ENCODE peak calls at places on chromosomes 13 and 19, in nine cellular contexts. D is body of pancreas, R is A549, Z is Peyer's patch, A is lower leg skin, G is breast epithelium, L is testis, U is stomach, Y is gastrocnemius medialis. M is an unnamed sample.

GRCh38 chr13:98216135-98216565 is 39.1 kb upstream of the RNF113B start:
- DNase-seq in D (peak; percentile 71), R (peak; percentile 10), Z (no peak), A (no peak), G (no peak), L (peak; percentile 30), U (peak; percentile 67), Y (no peak), M (no peak)

GRCh38 chr19:55342044-55342531 is 2.4 kb downstream of the KMT5C start:
- DNase-seq in D (no peak), R (no peak), Z (no peak), A (no peak), G (no peak), L (no peak), U (no peak), Y (no peak), M (no peak)

GRCh38 chr13:73809561-73809960 is 324.6 kb downstream of the KLF12 start:
- DNase-seq in D (no peak), R (peak; percentile 1), Z (no peak), A (no peak), G (no peak), L (no peak), U (no peak), Y (no peak), M (no peak)

GRCh38 chr19:10010247-10010691 is at the start of gene COL5A3:
- DNase-seq in D (peak; percentile 28), R (peak; percentile 11), Z (peak; percentile 59), A (peak; percentile 62), G (no peak), L (peak; percentile 46), U (peak; percentile 27), Y (peak; percentile 60), M (peak; percentile 88)

GRCh38 chr19:50661675-50662441 is 12.6 kb downstream of the C19orf81 start:
- DNase-seq in D (no peak), R (no peak), Z (no peak), A (no peak), G (no peak), L (no peak), U (no peak), Y (no peak), M (no peak)

GRCh38 chr19:45492627-45493470 is 4.0 kb downstream of the RTN2 start:
- DNase-seq in D (no peak), R (peak; percentile 73), Z (no peak), A (no peak), G (peak; percentile 66), L (no peak), U (no peak), Y (peak; percentile 91), M (peak; percentile 92)

GRCh38 chr13:46154136-46154854 is 27.7 kb downstream of the LCP1 start:
- DNase-seq in D (peak; percentile 22), R (no peak), Z (no peak), A (no peak), G (no peak), L (no peak), U (no peak), Y (no peak), M (no peak)

GRCh38 chr13:33126909-33127607 is 110.8 kb downstream of the KL start:
- DNase-seq in D (peak; percentile 29), R (no peak), Z (no peak), A (no peak), G (no peak), L (no peak), U (no peak), Y (peak; percentile 67), M (peak; percentile 75)

GRCh38 chr13:100203696-100204367 is 114.9 kb downstream of the PCCA start:
- DNase-seq in D (no peak), R (no peak), Z (no peak), A (no peak), G (no peak), L (no peak), U (no peak), Y (no peak), M (no peak)

GRCh38 chr13:44435142-44435982 is 61.7 kb downstream of the SERP2 start:
- DNase-seq in D (peak; percentile 100), R (peak; percentile 94), Z (peak; percentile 93), A (peak; percentile 98), G (peak; percentile 99), L (peak; percentile 99), U (peak; percentile 97), Y (peak; percentile 96), M (peak; percentile 99)
- TF ChIP-seq POLR2A in D (peak; percentile 90), R (peak; percentile 26), Z (peak; percentile 67), A (no peak), G (peak; percentile 81), L (peak; percentile 97), U (peak; percentile 20), Y (peak; percentile 93), M (peak; percentile 49)

DNA sequence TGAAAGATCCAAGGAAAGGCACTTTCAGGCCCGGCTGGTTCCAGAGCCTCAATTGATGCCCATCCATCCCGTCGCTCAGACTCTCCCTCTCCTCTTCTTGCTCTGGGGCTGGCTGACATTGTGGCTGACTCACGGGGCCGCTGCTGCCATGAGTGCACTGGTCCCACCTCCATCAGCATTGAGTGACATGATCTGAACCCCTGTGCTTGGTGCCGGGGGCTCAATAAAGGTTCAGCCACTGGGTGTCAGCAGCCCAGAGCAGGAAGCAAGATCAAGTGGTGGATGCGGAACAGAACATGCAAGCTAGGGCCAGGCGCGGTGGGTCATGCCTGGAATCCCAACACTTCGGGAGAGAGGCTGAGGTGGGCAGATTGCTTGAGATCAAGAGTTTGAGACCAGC is 39.5 kb downstream of the COMP start:
- DNase-seq in D (no peak), R (no peak), Z (no peak), A (no peak), G (no peak), L (no peak), U (no peak), Y (no peak), M (no peak)
- H3K4me3 ChIP-seq in D (no peak overlapping the region), R (no peak overlapping the region), Z (no peak overlapping the region), A (no peak overlapping the region), G (no peak overlapping the region), L (no peak overlapping the region), U (no peak overlapping the region), Y (no peak overlapping the region), M (no peak overlapping the region)

DNA sequence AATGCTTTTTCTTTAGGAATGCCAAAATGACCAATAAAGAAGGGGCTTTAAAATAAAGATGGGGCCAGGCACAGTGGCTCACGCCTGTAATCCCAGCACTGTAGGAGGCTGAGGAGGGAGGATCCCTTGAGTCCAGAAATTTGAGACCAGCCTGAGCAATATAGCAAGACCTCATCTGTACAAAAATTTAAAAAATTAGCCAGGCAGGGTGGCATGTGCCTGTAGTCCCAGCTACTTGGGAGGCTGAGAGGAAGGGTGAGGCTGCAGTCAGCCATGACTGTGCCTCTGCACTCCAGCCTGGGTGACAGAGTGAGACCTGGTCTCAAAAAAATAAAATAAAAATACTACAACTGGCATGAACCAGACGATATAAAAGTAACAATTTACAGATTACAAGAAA is 93.4 kb downstream of the LHFPL6 start:
- DNase-seq in D (no peak), R (no peak), Z (no peak), A (no peak), G (no peak), L (no peak), U (no peak), Y (no peak), M (no peak)
- TF ChIP-seq POLR2A in D (no peak), R (no peak), Z (no peak), A (no peak), G (no peak), L (no peak), U (no peak), Y (no peak), M (no peak)

GRCh38 chr19:16000024-16000687 is 51.3 kb downstream of the OR10H4 start:
- DNase-seq in D (no peak), R (no peak), Z (no peak), A (no peak), G (no peak), L (no peak), U (no peak), Y (no peak), M (no peak)

GRCh38 chr19:16005925-16006324 is 57.1 kb downstream of the OR10H4 start:
- DNase-seq in D (no peak), R (no peak), Z (no peak), A (no peak), G (no peak), L (no peak), U (no peak), Y (no peak), M (no peak)

GRCh38 chr19:16002985-16003384 is 54.2 kb downstream of the OR10H4 start:
- DNase-seq in D (no peak), R (no peak), Z (no peak), A (no peak), G (no peak), L (no peak), U (no peak), Y (no peak), M (no peak)

GRCh38 chr19:16001481-16002312 is 52.9 kb downstream of the OR10H4 start:
- DNase-seq in D (peak; percentile 28), R (no peak), Z (peak; percentile 48), A (no peak), G (no peak), L (no peak), U (no peak), Y (no peak), M (no peak)

DNA sequence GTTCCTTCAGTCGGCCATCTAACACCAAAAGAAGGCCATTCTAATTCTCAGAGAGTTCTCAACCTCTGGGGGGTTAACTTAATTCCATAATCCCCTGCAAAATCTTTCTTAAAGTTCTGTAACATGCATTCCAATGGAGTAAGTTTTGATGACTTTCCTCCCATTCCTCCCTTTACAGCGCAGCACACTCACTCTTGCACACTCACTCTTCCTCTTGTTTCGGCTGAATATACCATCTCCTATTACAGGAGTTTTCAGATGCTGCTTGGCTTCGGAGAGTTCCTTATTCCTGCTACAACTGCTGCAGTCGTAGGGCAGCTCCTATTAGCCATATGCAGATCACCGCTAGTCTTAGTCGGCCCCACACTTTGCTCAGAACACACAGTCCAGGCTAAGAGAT is 53.6 kb downstream of the OR10H4 start:
- DNase-seq in D (no peak), R (no peak), Z (no peak), A (no peak), G (no peak), L (no peak), U (no peak), Y (no peak), M (no peak)
- H3K4me3 ChIP-seq in D (no peak overlapping the region), R (no peak overlapping the region), Z (peak overlapping the region; percentile 35), A (peak overlapping the region; percentile 10), G (peak overlapping the region; percentile 45), L (no peak overlapping the region), U (peak overlapping the region; percentile 32), Y (no peak overlapping the region), M (peak overlapping the region; percentile 41)

GRCh38 chr19:20661150-20661819 is at the start of gene ZNF626:
- DNase-seq in D (peak; percentile 98), R (no peak), Z (peak; percentile 76), A (peak; percentile 98), G (peak; percentile 98), L (peak; percentile 99), U (peak; percentile 98), Y (peak; percentile 97), M (peak; percentile 98)
- TF ChIP-seq POLR2A in D (peak; percentile 86), R (no peak), Z (peak; percentile 27), A (no peak), G (peak; percentile 79), L (peak; percentile 45), U (peak; percentile 23), Y (peak; percentile 72), M (peak; percentile 65)

GRCh38 chr13:76474356-76474755 is 411.8 kb downstream of the KCTD12 start:
- DNase-seq in D (no peak), R (no peak), Z (no peak), A (no peak), G (no peak), L (no peak), U (no peak), Y (no peak), M (no peak)
- H3K4me3 ChIP-seq in D (no peak overlapping the region), R (no peak overlapping the region), Z (no peak overlapping the region), A (no peak overlapping the region), G (no peak overlapping the region), L (no peak overlapping the region), U (no peak overlapping the region), Y (no peak overlapping the region), M (no peak overlapping the region)

M was measured in sigmoid colon.